ENCODE peak calls at places on chromosomes 3 and 15, in four cellular contexts. C, D, V and R are unnamed samples.

GRCh38 chr3:149547413-149547812 is 72.9 kb downstream of the TM4SF4 start:
- DNase-seq in V (no peak), D (no peak), C (peak), R (peak)

GRCh38 chr3:64449026-64449425 is 223.8 kb upstream of the PRICKLE2 start:
- DNase-seq in C (no peak), V (no peak), D (no peak), R (no peak)

GRCh38 chr3:179455954-179456353 is 4.7 kb upstream of the GNB4 start:
- DNase-seq in D (no peak), C (no peak), V (no peak), R (no peak)

GRCh38 chr3:195727596-195728195 is 6.9 kb downstream of the MUC20 start:
- DNase-seq in V (no peak), D (no peak), C (no peak), R (no peak)

GRCh38 chr3:174170248-174170647 is 688.9 kb upstream of the NAALADL2 start:
- DNase-seq in V (no peak), D (no peak), C (no peak), R (no peak)

GRCh38 chr3:30135190-30135589 is 471.2 kb upstream of the TGFBR2 start:
- DNase-seq in C (no peak), D (no peak), V (no peak), R (no peak)

GRCh38 chr15:59306520-59307163 is 66.0 kb downstream of the MYO1E start:
- DNase-seq in D (peak), V (no peak), C (no peak), R (no peak)

GRCh38 chr15:94987085-94987484 is 755.7 kb downstream of the MCTP2 start:
- DNase-seq in C (no peak), V (no peak), D (no peak), R (no peak)

GRCh38 chr15:59340325-59340724 is 32.3 kb downstream of the MYO1E start:
- DNase-seq in D (no peak), C (no peak), V (no peak), R (no peak)

GRCh38 chr3:150408232-150409124 is at the start of gene TSC22D2:
- DNase-seq in V (peak), C (peak), D (peak), R (peak)

GRCh38 chr3:150887031-150887430 is 18.2 kb downstream of the MINDY4B start:
- DNase-seq in V (no peak), C (no peak), D (no peak), R (no peak)

GRCh38 chr3:21839592-21839991 is 88.6 kb upstream of the ZNF385D start:
- DNase-seq in C (no peak), V (no peak), D (no peak), R (peak)

GRCh38 chr15:83486363-83486762 is 39.2 kb downstream of the SH3GL3 start:
- DNase-seq in V (no peak), C (no peak), D (no peak), R (no peak)

GRCh38 chr3:11452988-11453847 is 181.0 kb downstream of the ATG7 start:
- DNase-seq in C (no peak), D (no peak), V (no peak), R (no peak)

GRCh38 chr3:66606868-66607267 is 106.0 kb upstream of the LRIG1 start:
- DNase-seq in D (no peak), V (no peak), C (no peak), R (no peak)

GRCh38 chr3:15501126-15501525 is 20.4 kb downstream of the COLQ start:
- DNase-seq in C (no peak), D (no peak), V (no peak), R (peak)

GRCh38 chr15:27017168-27017809 is 46.3 kb downstream of the GABRG3 start:
- DNase-seq in C (no peak), D (peak), V (no peak), R (no peak)

GRCh38 chr15:50265620-50266019 is at the start of gene HDC:
- DNase-seq in C (no peak), D (no peak), V (no peak), R (no peak)

GRCh38 chr15:26235864-26236263 is 372.7 kb upstream of the ATP10A start:
- DNase-seq in V (no peak), C (no peak), D (no peak), R (no peak)

GRCh38 chr3:127858477-127858876 is 36.2 kb upstream of the MGLL start:
- DNase-seq in D (no peak), C (no peak), V (no peak), R (no peak)

GRCh38 chr15:48494646-48495045 is 150.9 kb downstream of the FBN1 start:
- DNase-seq in V (no peak), D (no peak), C (no peak), R (no peak)

GRCh38 chr3:47850062-47850802 is 47.3 kb downstream of the DHX30 start:
- DNase-seq in D (no peak), V (no peak), C (no peak), R (no peak)

GRCh38 chr3:128240232-128240631 is 87.0 kb downstream of the EEFSEC start:
- DNase-seq in C (no peak), D (no peak), V (no peak), R (no peak)

GRCh38 chr15:20349774-20350498 is 191.7 kb downstream of the GOLGA6L6 start:
- DNase-seq in D (no peak), C (no peak), V (peak), R (no peak)

GRCh38 chr3:190076601-190077444 is 43.9 kb downstream of the P3H2 start:
- DNase-seq in V (no peak), D (peak), C (peak), R (peak)

GRCh38 chr15:100728371-100729201 is 126.2 kb downstream of the ASB7 start:
- DNase-seq in C (no peak), V (no peak), D (no peak), R (no peak)

GRCh38 chr3:145017959-145018358 is 1046.3 kb downstream of the DIPK2A start:
- DNase-seq in D (peak), V (no peak), C (no peak), R (no peak)

GRCh38 chr3:46469680-46470357 is 5.1 kb upstream of the LTF start:
- DNase-seq in V (no peak), D (no peak), C (no peak), R (no peak)

GRCh38 chr15:43329222-43329959 is 982 bp downstream of the LCMT2 start:
- DNase-seq in D (peak), V (no peak), C (no peak), R (peak)

GRCh38 chr15:86231864-86232801 is 152.5 kb downstream of the AGBL1 start:
- DNase-seq in C (no peak), D (peak), V (no peak), R (no peak)

GRCh38 chr15:72700076-72700475 is 14.1 kb downstream of the BBS4 start:
- DNase-seq in C (no peak), D (no peak), V (no peak), R (no peak)

GRCh38 chr15:62588930-62589655 is 424.0 kb upstream of the C2CD4B start:
- DNase-seq in D (no peak), V (no peak), C (no peak), R (no peak)

GRCh38 chr3:58464875-58465274 is 27.0 kb upstream of the KCTD6 start:
- DNase-seq in V (no peak), D (no peak), C (no peak), R (no peak)
- TF ChIP-seq CTCF in V (no peak), D (no peak), C (no peak), R (no peak)

GRCh38 chr15:97174886-97175540 is 785.5 kb upstream of the ARRDC4 start:
- DNase-seq in D (no peak), V (no peak), C (no peak), R (no peak)
- H3K27ac ChIP-seq in D (no peak), V (no peak), C (no peak), R (no peak)

GRCh38 chr15:64857421-64857820 is 15.7 kb downstream of the PLEKHO2 start:
- DNase-seq in C (no peak), V (no peak), D (peak), R (no peak)

GRCh38 chr15:64855206-64856000 is 13.7 kb downstream of the PLEKHO2 start:
- DNase-seq in D (no peak), C (no peak), V (no peak), R (no peak)

GRCh38 chr15:64858136-64858535 is 16.4 kb downstream of the PLEKHO2 start:
- DNase-seq in V (no peak), C (no peak), D (no peak), R (no peak)

GRCh38 chr15:64854526-64854925 is 12.8 kb downstream of the PLEKHO2 start:
- DNase-seq in V (no peak), C (no peak), D (no peak), R (no peak)

GRCh38 chr15:64856429-64857145 is 14.9 kb downstream of the PLEKHO2 start:
- DNase-seq in D (no peak), C (no peak), V (no peak), R (no peak)
- TF ChIP-seq CTCF in D (no peak), C (no peak), V (no peak), R (no peak)

GRCh38 chr3:40086890-40087884 is 222.3 kb upstream of the EIF1B start:
- DNase-seq in V (no peak), C (no peak), D (no peak), R (no peak)
- H3K27ac ChIP-seq in V (no peak), C (no peak), D (peak), R (no peak)

GRCh38 chr15:67331676-67332075 is 77.1 kb downstream of the IQCH start:
- DNase-seq in C (no peak), V (no peak), D (no peak), R (peak)
- TF ChIP-seq CTCF in C (no peak), V (no peak), D (no peak), R (no peak)

GRCh38 chr15:31374986-31375385 is 48.4 kb downstream of the KLF13 start:
- DNase-seq in C (no peak), D (no peak), V (no peak), R (no peak)
- H3K27ac ChIP-seq in C (no peak), D (peak), V (peak), R (no peak)

GRCh38 chr3:159586587-159587202 is 401.9 kb upstream of the IL12A start:
- DNase-seq in V (no peak), D (peak), C (no peak), R (peak)
- TF ChIP-seq CTCF in V (peak), D (peak), C (no peak), R (peak)